ENCODE peak calls at places on chromosomes 4 and X, in seven cellular contexts. A is K562, G is SK-N-SH, N is H1, M is GM12878, Q is GM12891, O is HepG2. V is an unnamed sample.

GRCh38 chr4:132587626-132588025 is 561.5 kb upstream of the PCDH10 start:
- DNase-seq in A (no peak), G (no peak), N (no peak), M (no peak), Q (no peak), O (no peak), V (no peak)

GRCh38 chr4:43651991-43652390 is 759.5 kb downstream of the GRXCR1 start:
- DNase-seq in A (no peak), G (no peak), N (no peak), M (no peak), Q (no peak), O (no peak), V (no peak)

GRCh38 chr4:153241970-153242847 is 38.0 kb downstream of the TRIM2 start:
- DNase-seq in A (no peak), G (no peak), N (no peak), M (no peak), Q (no peak), O (peak), V (no peak)

GRCh38 chrX:84044051-84044450 is 143.9 kb downstream of the RPS6KA6 start:
- DNase-seq in A (no peak), G (no peak), N (no peak), M (no peak), Q (no peak), O (no peak), V (no peak)

GRCh38 chr4:83535945-83536648 is at the start of gene GPAT3:
- DNase-seq in A (peak), G (peak), N (peak), M (no peak), Q (peak), O (peak), V (peak)

GRCh38 chrX:74325130-74326059 is 21.4 kb downstream of the ZCCHC13 start:
- DNase-seq in A (peak), G (peak), N (peak), M (no peak), Q (no peak), O (no peak), V (no peak)

GRCh38 chrX:103210056-103210455 is 4.9 kb upstream of the BEX4 start:
- DNase-seq in A (no peak), G (no peak), N (no peak), M (no peak), Q (no peak), O (no peak), V (no peak)

GRCh38 chrX:25432396-25432795 is 416.6 kb upstream of the ARX start:
- DNase-seq in A (no peak), G (no peak), N (no peak), M (no peak), Q (no peak), O (no peak), V (no peak)

GRCh38 chr4:84683065-84683464 is 100.1 kb downstream of the CDS1 start:
- DNase-seq in A (no peak), G (no peak), N (no peak), M (no peak), Q (no peak), O (no peak), V (no peak)

GRCh38 chrX:83422836-83423235 is 85.3 kb upstream of the POU3F4 start:
- DNase-seq in A (no peak), G (no peak), N (no peak), M (no peak), Q (no peak), O (no peak), V (no peak)

GRCh38 chrX:145792281-145792680 is 25.3 kb upstream of the SLITRK2 start:
- DNase-seq in A (no peak), G (no peak), N (no peak), M (no peak), Q (no peak), O (no peak), V (no peak)

GRCh38 chrX:151921292-151921691 is 8.6 kb downstream of the MAGEA4 start:
- DNase-seq in A (no peak), G (no peak), N (no peak), M (no peak), Q (no peak), O (no peak), V (no peak)

GRCh38 chr4:20684852-20685763 is 15.2 kb upstream of the PACRGL start:
- DNase-seq in A (peak), G (peak), N (no peak), M (no peak), Q (no peak), O (no peak), V (no peak)

GRCh38 chr4:79964715-79965345 is 108.2 kb downstream of the ANTXR2 start:
- DNase-seq in A (no peak), G (no peak), N (peak), M (no peak), Q (no peak), O (no peak), V (no peak)

GRCh38 chr4:181944527-181944926 is 298.7 kb upstream of the TENM3 start:
- DNase-seq in A (no peak), G (no peak), N (no peak), M (no peak), Q (no peak), O (no peak), V (no peak)

GRCh38 chr4:188976644-188977115 is 837.4 kb downstream of the TRIML1 start:
- DNase-seq in A (no peak), G (no peak), N (no peak), M (no peak), Q (no peak), O (no peak), V (no peak)

GRCh38 chrX:129648514-129649267 is 6.1 kb downstream of the APLN start:
- DNase-seq in A (no peak), G (no peak), N (no peak), M (no peak), Q (no peak), O (no peak), V (no peak)

GRCh38 chr4:155972098-155972497 is 18.4 kb upstream of the CTSO start:
- DNase-seq in A (no peak), G (no peak), N (no peak), M (peak), Q (no peak), O (no peak), V (no peak)

GRCh38 chr4:78650106-78651021 is 98.8 kb downstream of the ANXA3 start:
- DNase-seq in A (peak), G (no peak), N (no peak), M (no peak), Q (no peak), O (no peak), V (no peak)

GRCh38 chrX:119155416-119156035 is 27.9 kb upstream of the KIAA1210 start:
- DNase-seq in A (peak), G (no peak), N (no peak), M (no peak), Q (no peak), O (no peak), V (no peak)
- TF ChIP-seq TAF1 in A (no peak), G (no peak), N (no peak), M (no peak), Q (no peak), O (no peak), V (no peak)

GRCh38 chr4:25859429-25860148 is 3.2 kb downstream of the SEL1L3 start:
- DNase-seq in A (no peak), G (peak), N (no peak), M (no peak), Q (no peak), O (no peak), V (no peak)
- TF ChIP-seq TAF1 in A (no peak), G (no peak), N (no peak), M (peak), Q (peak), O (no peak), V (no peak)

GRCh38 chr4:6671648-6672047 is 22.0 kb upstream of the S100P start:
- DNase-seq in A (no peak), G (no peak), N (no peak), M (no peak), Q (no peak), O (no peak), V (no peak)

GRCh38 chr4:6672131-6672530 is 21.5 kb upstream of the S100P start:
- DNase-seq in A (no peak), G (no peak), N (no peak), M (no peak), Q (no peak), O (no peak), V (no peak)

GRCh38 chr4:6663596-6664393 is 23.3 kb downstream of the MRFAP1 start:
- DNase-seq in A (no peak), G (peak), N (no peak), M (no peak), Q (no peak), O (no peak), V (no peak)

GRCh38 chr4:6665320-6665654 is 24.8 kb downstream of the MRFAP1 start:
- DNase-seq in A (no peak), G (no peak), N (no peak), M (no peak), Q (no peak), O (no peak), V (no peak)

GRCh38 chr4:6668391-6668790 is 25.3 kb upstream of the S100P start:
- DNase-seq in A (no peak), G (no peak), N (no peak), M (no peak), Q (no peak), O (no peak), V (no peak)
- TF ChIP-seq TAF1 in A (no peak), G (no peak), N (no peak), M (no peak), Q (no peak), O (no peak), V (no peak)

DNA sequence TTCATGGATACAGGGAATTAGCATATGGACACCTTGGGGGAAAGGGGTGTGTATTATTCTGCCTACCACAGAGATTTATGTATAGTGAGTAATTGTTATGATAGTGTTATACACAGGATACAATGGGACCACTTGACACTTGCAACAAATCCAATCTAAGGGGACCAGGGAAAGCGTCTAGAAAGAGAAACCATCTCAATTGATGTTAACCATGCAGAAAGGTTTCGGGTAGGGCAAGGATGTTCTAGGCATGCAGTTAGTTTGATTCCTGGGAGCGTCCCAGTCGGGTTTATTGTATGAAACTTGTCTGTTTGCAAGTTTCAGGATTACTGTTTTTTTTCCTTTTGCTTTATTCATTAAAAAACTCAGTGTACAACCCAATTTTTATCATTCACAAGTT is 34.2 kb downstream of the MMRN1 start:
- DNase-seq in A (no peak), G (no peak), N (no peak), M (no peak), Q (no peak), O (no peak), V (no peak)
- TF ChIP-seq TAF1 in A (no peak), G (no peak), N (no peak), M (no peak), Q (no peak), O (no peak), V (no peak)

GRCh38 chr4:121950680-121951569 is 935 bp downstream of the TRPC3 start:
- DNase-seq in A (peak), G (peak), N (peak), M (no peak), Q (peak), O (no peak), V (peak)
- TF ChIP-seq TAF1 in A (no peak), G (no peak), N (peak), M (no peak), Q (no peak), O (no peak), V (no peak)

V was measured in GM12892.